ENCODE peak calls at places on chromosomes 6 and 20, in four cellular contexts. U is left lung; B is cardiac muscle cell; I is CD8-positive, alpha-beta memory T cell. F is an unnamed sample.

GRCh38 chr6:21479140-21479539 is 114.4 kb upstream of the SOX4 start:
- DNase-seq in U (no peak), B (peak), I (no peak), F (no peak)

GRCh38 chr6:90610291-90610670 is 23.4 kb upstream of the MAP3K7 start:
- DNase-seq in B (peak), U (peak), I (no peak), F (no peak)

GRCh38 chr6:160265869-160266476 is 7.4 kb upstream of the SLC22A2 start:
- DNase-seq in B (no peak), U (no peak), I (no peak), F (no peak)

GRCh38 chr20:12395404-12396159 is 477.9 kb downstream of the BTBD3 start:
- DNase-seq in B (peak), U (no peak), I (no peak), F (no peak)

GRCh38 chr6:130132286-130132701 is 90.5 kb downstream of the SAMD3 start:
- DNase-seq in B (no peak), I (peak), U (no peak), F (no peak)

GRCh38 chr20:46118481-46119020 is 437 bp downstream of the CD40 start:
- DNase-seq in B (peak), U (peak), I (no peak), F (no peak)

GRCh38 chr6:106360410-106360988 is at the start of gene CRYBG1:
- DNase-seq in I (peak), B (peak), U (peak), F (peak)

GRCh38 chr6:86511962-86512361 is 425.4 kb upstream of the HTR1E start:
- DNase-seq in I (no peak), B (no peak), U (no peak), F (no peak)

GRCh38 chr20:12965880-12966270 is 42.9 kb upstream of the SPTLC3 start:
- DNase-seq in I (no peak), B (no peak), U (no peak), F (no peak)

GRCh38 chr6:123016431-123017110 is 20.5 kb downstream of the CLVS2 start:
- DNase-seq in U (no peak), I (no peak), B (no peak), F (no peak)

GRCh38 chr6:128979061-128979460 is 96.1 kb downstream of the LAMA2 start:
- DNase-seq in B (peak), U (no peak), I (no peak), F (no peak)

GRCh38 chr6:3317741-3318211 is 59.0 kb downstream of the PSMG4 start:
- DNase-seq in I (no peak), B (no peak), U (no peak), F (no peak)

DNA sequence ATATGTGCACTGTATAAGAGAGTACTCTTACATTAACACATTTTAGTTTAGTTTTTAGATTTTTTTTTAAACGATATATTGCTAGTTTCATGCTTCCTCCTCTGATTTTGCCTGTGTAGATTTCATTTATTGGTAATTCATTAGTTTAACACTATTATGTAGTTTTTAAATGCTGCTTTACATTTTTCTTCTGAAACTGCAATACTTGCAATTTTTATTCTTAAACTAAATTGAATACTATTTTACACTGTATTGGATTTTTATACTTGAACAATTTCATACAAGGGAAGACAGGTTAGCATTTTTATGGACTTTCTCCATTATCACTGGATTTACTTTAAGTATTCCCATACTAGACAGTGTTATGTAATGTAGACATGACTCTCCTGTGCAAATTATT is 12.2 kb downstream of the RBM24 start:
- DNase-seq in B (no peak), U (no peak), I (no peak), F (no peak)
- H3K4me3 ChIP-seq in B (no peak), U (no peak), I (no peak), F (no peak)

GRCh38 chr20:17961600-17961965 is 7.0 kb downstream of the SNX5 start:
- DNase-seq in B (no peak), I (no peak), U (no peak), F (no peak)
- H3K4me3 ChIP-seq in B (no peak), I (no peak), U (no peak), F (no peak)

GRCh38 chr20:57495978-57496377 is 29.0 kb downstream of the CTCFL start:
- DNase-seq in U (no peak), I (no peak), B (no peak), F (no peak)

GRCh38 chr20:57493091-57493615 is 31.8 kb downstream of the CTCFL start:
- DNase-seq in I (no peak), U (no peak), B (no peak), F (no peak)

GRCh38 chr20:57499676-57500075 is 25.3 kb downstream of the CTCFL start:
- DNase-seq in B (no peak), U (no peak), I (no peak), F (no peak)

GRCh38 chr20:57498425-57499400 is 26.2 kb downstream of the CTCFL start:
- DNase-seq in U (no peak), B (peak), I (no peak), F (no peak)

GRCh38 chr20:57496592-57496991 is 28.3 kb downstream of the CTCFL start:
- DNase-seq in U (no peak), I (no peak), B (no peak), F (no peak)
- H3K4me3 ChIP-seq in U (no peak), I (no peak), B (no peak), F (no peak)

DNA sequence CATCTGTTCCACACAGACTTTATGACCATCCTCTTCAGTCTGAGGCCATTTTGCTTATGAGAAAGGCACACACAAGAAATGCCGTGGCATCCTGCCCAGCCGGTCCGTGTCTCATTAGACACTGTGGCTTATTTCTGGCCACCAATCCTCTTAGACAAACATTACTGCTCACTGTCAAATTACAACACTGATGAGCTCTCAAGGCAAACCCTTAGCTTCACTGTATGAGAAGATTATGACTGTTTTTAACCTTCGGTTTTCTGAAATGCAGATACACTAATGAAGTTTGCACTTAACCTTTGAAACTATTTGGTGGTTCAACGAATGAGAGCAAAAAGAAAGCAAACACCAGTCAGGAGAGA is 50.5 kb upstream of the DST start:
- DNase-seq in U (no peak), I (no peak), B (peak), F (no peak)
- H3K4me3 ChIP-seq in U (no peak), I (no peak), B (no peak), F (no peak)

DNA sequence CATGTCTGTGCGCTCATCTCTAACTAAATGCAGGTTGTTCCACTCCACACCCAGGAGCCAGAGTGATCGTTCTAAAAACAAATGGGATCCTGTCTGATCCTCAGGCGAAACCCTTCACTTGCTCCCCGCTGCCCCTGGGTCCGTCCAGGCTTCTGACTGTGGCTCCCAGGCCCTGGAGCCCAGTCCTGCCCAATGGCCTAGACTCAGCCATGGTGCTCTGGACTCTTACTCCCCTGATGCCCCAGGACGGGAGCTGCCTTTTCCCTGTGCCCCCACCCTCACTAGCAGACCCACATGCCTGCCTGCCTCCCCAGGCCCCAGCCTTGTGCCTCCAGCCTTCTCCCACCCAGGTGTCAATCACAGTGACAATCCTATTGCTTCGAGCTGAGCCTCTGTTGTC is 256.7 kb downstream of the BMP7 start:
- DNase-seq in B (no peak), I (no peak), U (no peak), F (no peak)
- H3K4me3 ChIP-seq in B (no peak), I (no peak), U (no peak), F (no peak)

DNA sequence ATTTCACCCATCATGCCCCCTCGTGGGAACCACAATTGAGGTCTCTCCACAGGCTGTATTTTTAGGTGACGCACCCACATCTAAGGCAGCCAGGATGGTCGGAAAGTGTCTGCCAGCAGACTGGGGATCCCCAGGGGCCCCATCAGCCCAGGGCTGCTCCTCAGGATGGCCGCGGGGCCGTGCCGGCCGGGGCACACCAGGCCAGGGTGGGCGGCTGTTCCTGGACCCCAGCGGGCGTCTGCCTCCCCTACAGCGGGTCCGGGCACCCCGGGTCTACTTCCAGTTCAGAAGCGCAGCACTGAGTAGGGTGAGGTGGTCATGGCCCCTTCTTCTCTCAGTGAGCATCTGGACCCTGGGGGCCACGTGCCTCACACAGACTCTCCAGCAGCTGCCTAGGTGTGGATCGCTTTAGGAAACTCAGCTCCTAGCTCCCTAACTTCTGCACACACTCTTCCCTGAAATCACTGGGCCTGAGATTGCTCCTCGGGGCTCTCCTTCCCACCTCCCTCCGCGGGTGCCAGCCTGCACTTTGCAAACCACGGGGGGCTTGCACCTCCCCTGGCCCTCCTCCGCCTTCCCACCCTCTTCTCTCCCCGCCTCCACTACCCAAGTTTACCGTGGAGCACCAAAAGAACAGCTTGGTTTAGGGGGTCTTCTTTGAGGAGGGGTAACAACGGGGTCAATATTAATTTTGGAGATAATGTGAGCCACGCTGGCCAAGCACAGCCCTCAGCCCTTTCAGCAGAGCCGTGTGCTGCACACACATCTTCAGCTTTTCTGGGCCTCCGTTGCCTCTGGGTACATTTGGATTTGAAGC is 14.2 kb upstream of the FOXC1 start:
- DNase-seq in U (no peak), B (no peak), I (no peak), F (no peak)
- H3K4me3 ChIP-seq in U (no peak), B (no peak), I (no peak), F (no peak)

GRCh38 chr6:111548368-111548767 is 57.3 kb downstream of the TRAF3IP2 start:
- DNase-seq in U (no peak), I (no peak), B (no peak), F (no peak)

GRCh38 chr6:111551521-111552231 is 54.0 kb downstream of the TRAF3IP2 start:
- DNase-seq in I (no peak), U (no peak), B (no peak), F (no peak)

GRCh38 chr6:111550953-111551352 is 54.7 kb downstream of the TRAF3IP2 start:
- DNase-seq in B (no peak), I (no peak), U (no peak), F (no peak)

GRCh38 chr6:111550195-111550594 is 55.5 kb downstream of the TRAF3IP2 start:
- DNase-seq in B (no peak), I (no peak), U (no peak), F (no peak)

DNA sequence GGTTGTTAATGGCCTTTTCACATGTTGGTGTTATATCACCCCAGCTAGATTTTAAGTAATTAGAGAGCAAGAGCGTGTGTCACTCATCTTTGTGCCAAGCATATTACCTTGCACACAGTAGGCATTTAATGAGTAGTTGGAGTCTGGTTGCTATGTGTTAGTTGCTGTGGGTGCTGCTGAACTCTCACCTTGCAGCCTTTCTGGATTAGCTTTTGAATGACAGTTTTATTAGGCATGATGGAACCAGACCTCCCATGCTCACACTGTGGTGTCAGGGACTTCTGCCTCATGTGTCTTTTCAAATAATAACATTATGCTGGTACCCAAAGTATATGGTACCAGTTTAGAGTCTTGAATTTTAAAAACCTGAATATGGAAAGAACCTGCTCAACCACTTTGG is 55.9 kb downstream of the TRAF3IP2 start:
- DNase-seq in U (no peak), I (no peak), B (no peak), F (no peak)
- H3K4me3 ChIP-seq in U (no peak), I (no peak), B (no peak), F (no peak)

GRCh38 chr6:31657406-31658157 is 1.9 kb downstream of the APOM start:
- DNase-seq in U (no peak), I (no peak), B (no peak), F (no peak)
- H3K4me3 ChIP-seq in U (no peak), I (no peak), B (no peak), F (no peak)

DNA sequence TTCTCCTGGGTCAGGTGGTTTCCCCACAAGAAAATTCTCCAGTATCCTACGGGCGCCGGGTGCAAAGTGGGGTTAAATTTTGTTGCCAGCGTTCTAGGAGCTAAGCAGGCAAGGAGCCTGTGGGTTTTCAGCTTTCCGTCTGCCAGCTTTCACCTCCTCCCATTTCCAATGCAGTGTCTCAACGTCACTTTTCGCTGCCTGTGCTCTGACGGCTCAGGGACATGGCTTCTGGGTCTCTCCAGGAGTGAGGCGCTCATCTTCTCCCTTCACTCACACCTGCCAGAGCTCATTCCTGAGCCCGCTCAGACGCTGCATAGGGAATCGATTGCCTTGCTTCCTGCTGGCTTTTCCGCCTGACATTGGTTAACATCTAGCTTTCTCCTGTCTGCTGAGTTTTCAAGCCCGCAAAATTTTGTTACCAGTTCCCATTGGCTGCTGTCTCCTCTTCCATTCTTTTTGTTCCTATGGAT is 7.3 kb upstream of the NAA20 start:
- DNase-seq in I (no peak), B (no peak), U (no peak), F (no peak)
- H3K4me3 ChIP-seq in I (no peak), B (no peak), U (no peak), F (no peak)

DNA sequence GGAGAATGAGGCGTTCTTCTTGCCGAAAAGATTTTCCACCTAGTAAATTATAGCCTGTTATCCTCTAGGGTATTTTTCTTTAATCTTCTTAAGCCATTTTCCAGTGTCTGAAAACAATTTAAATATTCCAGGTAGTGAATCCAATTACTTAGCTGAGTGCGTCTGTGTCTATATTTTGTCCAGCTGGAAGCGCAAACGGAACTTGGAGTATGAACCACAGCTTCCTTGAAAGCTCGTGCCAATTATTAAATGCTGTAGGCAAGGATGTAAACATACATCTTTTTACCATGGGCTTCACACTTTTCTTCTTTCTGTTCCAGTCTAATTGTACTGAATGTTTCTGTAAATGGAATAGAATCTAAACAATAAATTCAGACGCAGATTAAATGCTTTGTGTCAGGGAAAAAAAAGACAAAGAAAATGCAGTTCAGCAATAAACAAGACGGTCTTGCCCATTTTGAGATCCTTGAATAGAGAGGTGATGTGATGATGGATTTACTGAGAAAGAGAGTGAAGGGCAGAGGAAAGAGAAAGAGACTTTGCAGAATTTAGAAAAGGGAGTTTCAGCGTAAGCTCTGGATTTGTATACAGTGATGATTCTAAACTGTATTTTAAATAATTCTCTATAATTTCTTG is 1.9 kb downstream of the PLCB1 start:
- DNase-seq in I (no peak), B (peak), U (no peak), F (no peak)
- H3K4me3 ChIP-seq in I (no peak), B (no peak), U (no peak), F (no peak)